ENCODE peak calls at places on chromosomes 6 and 20, in eight cellular contexts. One of them, this sample, is unnamed.

GRCh38 chr20:52104546-52105044 is 87.0 kb downstream of the ZFP64 start:
- DNase-seq in endothelial cell: peak
- DNase-seq in A549: peak
- DNase-seq in neural crest cell: no peak
- DNase-seq in WTC11: peak
- DNase-seq in Calu3: no peak
- DNase-seq in lower leg skin: no peak
- DNase-seq in CD8-positive, alpha-beta T cell: no peak
- DNase-seq in this sample: no peak

GRCh38 chr20:61630816-61631215 is 378.8 kb downstream of the CDH4 start:
- DNase-seq in neural crest cell: no peak
- DNase-seq in endothelial cell: no peak
- DNase-seq in CD8-positive, alpha-beta T cell: no peak
- DNase-seq in A549: no peak
- DNase-seq in lower leg skin: no peak
- DNase-seq in Calu3: no peak
- DNase-seq in WTC11: no peak
- DNase-seq in this sample: no peak

GRCh38 chr20:20085812-20086211 is 33.5 kb downstream of the CFAP61 start:
- DNase-seq in endothelial cell: no peak
- DNase-seq in lower leg skin: peak
- DNase-seq in neural crest cell: no peak
- DNase-seq in Calu3: no peak
- DNase-seq in CD8-positive, alpha-beta T cell: no peak
- DNase-seq in WTC11: no peak
- DNase-seq in A549: no peak
- DNase-seq in this sample: no peak

GRCh38 chr6:88780714-88781389 is 182.6 kb downstream of the RNGTT start:
- DNase-seq in lower leg skin: peak
- DNase-seq in WTC11: peak
- DNase-seq in endothelial cell: peak
- DNase-seq in CD8-positive, alpha-beta T cell: peak
- DNase-seq in neural crest cell: peak
- DNase-seq in A549: peak
- DNase-seq in Calu3: peak
- DNase-seq in this sample: no peak

GRCh38 chr6:91438570-91438969 is 851.7 kb upstream of the MAP3K7 start:
- DNase-seq in CD8-positive, alpha-beta T cell: no peak
- DNase-seq in A549: no peak
- DNase-seq in WTC11: no peak
- DNase-seq in lower leg skin: no peak
- DNase-seq in Calu3: no peak
- DNase-seq in endothelial cell: no peak
- DNase-seq in neural crest cell: no peak
- DNase-seq in this sample: no peak

GRCh38 chr20:40467703-40468411 is 221.2 kb downstream of the MAFB start:
- DNase-seq in WTC11: no peak
- DNase-seq in A549: no peak
- DNase-seq in CD8-positive, alpha-beta T cell: no peak
- DNase-seq in neural crest cell: no peak
- DNase-seq in endothelial cell: no peak
- DNase-seq in Calu3: no peak
- DNase-seq in lower leg skin: no peak
- DNase-seq in this sample: no peak

GRCh38 chr6:89758830-89759229 is 60.8 kb downstream of the MDN1 start:
- DNase-seq in CD8-positive, alpha-beta T cell: no peak
- DNase-seq in WTC11: no peak
- DNase-seq in neural crest cell: no peak
- DNase-seq in endothelial cell: no peak
- DNase-seq in A549: no peak
- DNase-seq in Calu3: no peak
- DNase-seq in lower leg skin: no peak
- DNase-seq in this sample: no peak

GRCh38 chr6:133298801-133299200 is 57.6 kb downstream of the EYA4 start:
- DNase-seq in neural crest cell: no peak
- DNase-seq in CD8-positive, alpha-beta T cell: no peak
- DNase-seq in Calu3: no peak
- DNase-seq in A549: no peak
- DNase-seq in endothelial cell: no peak
- DNase-seq in WTC11: no peak
- DNase-seq in lower leg skin: no peak
- DNase-seq in this sample: no peak

GRCh38 chr6:135254471-135254870 is 73.4 kb downstream of the MYB start:
- DNase-seq in lower leg skin: no peak
- DNase-seq in Calu3: no peak
- DNase-seq in WTC11: no peak
- DNase-seq in endothelial cell: no peak
- DNase-seq in A549: no peak
- DNase-seq in neural crest cell: no peak
- DNase-seq in CD8-positive, alpha-beta T cell: no peak
- DNase-seq in this sample: no peak

GRCh38 chr6:135260612-135261011 is 79.5 kb downstream of the MYB start:
- DNase-seq in lower leg skin: no peak
- DNase-seq in endothelial cell: no peak
- DNase-seq in Calu3: no peak
- DNase-seq in A549: no peak
- DNase-seq in WTC11: no peak
- DNase-seq in neural crest cell: no peak
- DNase-seq in CD8-positive, alpha-beta T cell: no peak
- DNase-seq in this sample: no peak

GRCh38 chr6:135258970-135259369 is 77.9 kb downstream of the MYB start:
- DNase-seq in WTC11: no peak
- DNase-seq in A549: no peak
- DNase-seq in lower leg skin: no peak
- DNase-seq in CD8-positive, alpha-beta T cell: no peak
- DNase-seq in Calu3: peak
- DNase-seq in neural crest cell: no peak
- DNase-seq in endothelial cell: no peak
- DNase-seq in this sample: no peak

GRCh38 chr6:135256866-135257265 is 75.8 kb downstream of the MYB start:
- DNase-seq in CD8-positive, alpha-beta T cell: no peak
- DNase-seq in WTC11: no peak
- DNase-seq in Calu3: no peak
- DNase-seq in neural crest cell: no peak
- DNase-seq in A549: no peak
- DNase-seq in lower leg skin: no peak
- DNase-seq in endothelial cell: no peak
- DNase-seq in this sample: no peak

DNA sequence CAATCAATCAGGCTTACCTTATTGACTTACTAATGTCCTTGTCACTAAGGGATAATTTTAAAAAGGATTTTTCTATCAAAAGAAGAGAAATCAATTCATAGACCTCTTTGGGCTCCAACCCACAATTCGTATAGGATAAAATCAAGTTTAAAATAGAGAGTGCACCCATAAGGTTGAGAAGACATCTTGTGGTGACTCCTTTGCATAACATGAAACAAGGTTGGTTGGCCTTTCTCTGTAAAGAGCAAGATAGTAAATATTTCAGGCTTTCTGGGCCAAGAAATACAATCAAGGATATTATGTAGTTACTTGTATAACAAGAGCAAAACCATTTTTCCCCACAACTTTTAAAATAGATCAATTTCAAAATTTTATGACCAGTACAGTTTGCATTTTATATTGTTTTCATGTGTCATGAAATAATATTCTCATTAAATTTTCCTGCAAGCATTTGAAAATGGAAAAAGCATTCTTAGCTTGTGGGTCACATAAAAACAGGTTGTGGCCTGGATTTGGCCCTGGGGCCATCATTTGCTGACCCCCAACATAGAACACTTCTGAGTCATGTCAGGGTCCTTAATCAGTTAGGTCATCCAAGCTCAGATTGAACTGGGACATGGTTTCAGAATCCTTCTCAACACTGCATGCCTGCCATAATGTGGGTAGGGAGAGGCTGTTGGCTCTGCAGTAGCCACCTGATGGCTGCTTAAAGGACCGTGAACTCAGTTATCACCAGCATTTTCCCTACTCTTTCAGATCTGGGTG is 76.7 kb downstream of the MYB start:
- DNase-seq in neural crest cell: no peak
- DNase-seq in WTC11: no peak
- DNase-seq in lower leg skin: no peak
- DNase-seq in endothelial cell: no peak
- DNase-seq in CD8-positive, alpha-beta T cell: no peak
- DNase-seq in Calu3: no peak
- DNase-seq in A549: no peak
- DNase-seq in this sample: no peak
- TF ChIP-seq CTCF in neural crest cell: no peak
- TF ChIP-seq CTCF in WTC11: no peak
- TF ChIP-seq CTCF in lower leg skin: no peak
- TF ChIP-seq CTCF in endothelial cell: no peak
- TF ChIP-seq CTCF in CD8-positive, alpha-beta T cell: no peak
- TF ChIP-seq CTCF in Calu3: no peak
- TF ChIP-seq CTCF in A549: no peak
- TF ChIP-seq CTCF in this sample: peak

GRCh38 chr6:17846762-17847161 is 140.0 kb upstream of the NUP153 start:
- DNase-seq in WTC11: no peak
- DNase-seq in A549: no peak
- DNase-seq in neural crest cell: no peak
- DNase-seq in CD8-positive, alpha-beta T cell: no peak
- DNase-seq in endothelial cell: no peak
- DNase-seq in Calu3: no peak
- DNase-seq in lower leg skin: no peak
- DNase-seq in this sample: no peak

GRCh38 chr6:17842934-17843821 is 136.5 kb upstream of the NUP153 start:
- DNase-seq in CD8-positive, alpha-beta T cell: no peak
- DNase-seq in WTC11: no peak
- DNase-seq in neural crest cell: no peak
- DNase-seq in lower leg skin: no peak
- DNase-seq in endothelial cell: no peak
- DNase-seq in Calu3: no peak
- DNase-seq in A549: no peak
- DNase-seq in this sample: no peak

GRCh38 chr6:17842014-17842776 is 135.5 kb upstream of the NUP153 start:
- DNase-seq in WTC11: no peak
- DNase-seq in neural crest cell: no peak
- DNase-seq in CD8-positive, alpha-beta T cell: no peak
- DNase-seq in lower leg skin: no peak
- DNase-seq in A549: no peak
- DNase-seq in Calu3: no peak
- DNase-seq in endothelial cell: no peak
- DNase-seq in this sample: no peak

GRCh38 chr6:17847203-17847602 is 140.2 kb downstream of the KIF13A start:
- DNase-seq in A549: no peak
- DNase-seq in CD8-positive, alpha-beta T cell: no peak
- DNase-seq in endothelial cell: no peak
- DNase-seq in neural crest cell: no peak
- DNase-seq in WTC11: no peak
- DNase-seq in Calu3: no peak
- DNase-seq in lower leg skin: no peak
- DNase-seq in this sample: no peak

DNA sequence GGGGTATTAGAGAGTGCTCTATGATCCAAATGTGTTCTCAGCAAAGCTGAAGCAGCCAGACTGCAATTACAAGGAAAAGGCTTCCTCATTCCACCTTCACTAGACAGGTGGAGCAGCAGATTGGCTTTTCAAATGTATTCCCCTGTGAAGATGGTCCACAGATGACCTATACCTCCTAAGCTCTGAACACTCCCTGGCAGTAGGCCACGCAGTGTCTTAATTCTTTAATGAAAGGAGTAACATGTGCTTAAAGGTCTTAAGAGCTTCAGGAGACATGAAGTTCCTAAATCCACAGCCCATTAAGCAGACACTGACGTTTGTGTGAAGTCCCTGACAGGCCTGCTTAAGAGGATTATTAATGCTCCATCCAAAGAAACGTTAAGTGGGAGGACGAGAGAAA is 138.9 kb upstream of the NUP153 start:
- DNase-seq in endothelial cell: no peak
- DNase-seq in WTC11: no peak
- DNase-seq in neural crest cell: no peak
- DNase-seq in Calu3: no peak
- DNase-seq in A549: no peak
- DNase-seq in lower leg skin: no peak
- DNase-seq in CD8-positive, alpha-beta T cell: no peak
- DNase-seq in this sample: no peak
- TF ChIP-seq CTCF in endothelial cell: no peak
- TF ChIP-seq CTCF in WTC11: no peak
- TF ChIP-seq CTCF in neural crest cell: no peak
- TF ChIP-seq CTCF in Calu3: no peak
- TF ChIP-seq CTCF in A549: no peak
- TF ChIP-seq CTCF in lower leg skin: no peak
- TF ChIP-seq CTCF in CD8-positive, alpha-beta T cell: no peak
- TF ChIP-seq CTCF in this sample: no peak

GRCh38 chr20:9501473-9501872 is 12.9 kb upstream of the LAMP5 start:
- DNase-seq in neural crest cell: no peak
- DNase-seq in CD8-positive, alpha-beta T cell: no peak
- DNase-seq in Calu3: no peak
- DNase-seq in endothelial cell: no peak
- DNase-seq in A549: no peak
- DNase-seq in WTC11: no peak
- DNase-seq in lower leg skin: no peak
- DNase-seq in this sample: no peak

GRCh38 chr20:9506964-9507369 is 7.4 kb upstream of the LAMP5 start:
- DNase-seq in Calu3: no peak
- DNase-seq in A549: no peak
- DNase-seq in lower leg skin: no peak
- DNase-seq in CD8-positive, alpha-beta T cell: no peak
- DNase-seq in endothelial cell: no peak
- DNase-seq in WTC11: peak
- DNase-seq in neural crest cell: no peak
- DNase-seq in this sample: no peak

GRCh38 chr20:9500121-9500911 is 14.1 kb upstream of the LAMP5 start:
- DNase-seq in lower leg skin: no peak
- DNase-seq in Calu3: no peak
- DNase-seq in CD8-positive, alpha-beta T cell: no peak
- DNase-seq in endothelial cell: no peak
- DNase-seq in WTC11: no peak
- DNase-seq in neural crest cell: no peak
- DNase-seq in A549: no peak
- DNase-seq in this sample: no peak

GRCh38 chr20:9506337-9506821 is 8.0 kb upstream of the LAMP5 start:
- DNase-seq in CD8-positive, alpha-beta T cell: no peak
- DNase-seq in lower leg skin: no peak
- DNase-seq in WTC11: peak
- DNase-seq in Calu3: no peak
- DNase-seq in endothelial cell: no peak
- DNase-seq in A549: no peak
- DNase-seq in neural crest cell: no peak
- DNase-seq in this sample: no peak

DNA sequence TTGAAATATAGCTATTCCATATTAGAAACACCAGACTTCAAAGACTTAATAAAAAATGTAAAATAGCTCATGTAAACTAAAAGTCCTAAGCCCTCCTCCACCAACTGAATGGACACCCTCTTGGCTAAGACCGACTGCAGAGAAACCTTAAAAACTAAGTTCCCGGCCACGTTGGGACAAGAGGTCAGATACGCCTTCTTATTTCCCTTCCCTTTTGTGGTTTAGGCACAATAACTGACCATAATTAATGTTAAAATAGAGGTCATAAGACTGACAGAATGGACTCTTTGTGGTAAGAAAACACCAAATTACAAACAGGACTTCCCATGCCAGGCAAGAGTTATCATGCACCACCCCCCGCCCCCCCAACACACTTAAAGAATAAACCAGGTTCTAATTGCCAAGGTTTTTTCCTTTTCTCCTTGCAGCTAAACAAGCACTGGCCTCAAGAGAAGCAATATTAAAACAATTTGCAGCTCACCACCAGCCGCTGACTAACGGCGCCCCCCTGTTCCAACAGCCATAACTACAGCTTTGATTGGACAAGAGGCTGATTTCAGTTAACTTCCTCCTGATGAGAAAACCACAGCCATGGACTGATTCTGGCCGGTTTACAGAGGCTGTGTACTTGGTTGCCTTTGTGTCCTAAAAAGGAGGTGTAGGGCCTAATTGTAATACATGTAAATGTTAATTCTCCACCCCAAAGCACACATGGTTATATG is 10.7 kb upstream of the LAMP5 start:
- DNase-seq in lower leg skin: no peak
- DNase-seq in neural crest cell: no peak
- DNase-seq in CD8-positive, alpha-beta T cell: no peak
- DNase-seq in endothelial cell: no peak
- DNase-seq in A549: peak
- DNase-seq in Calu3: no peak
- DNase-seq in WTC11: peak
- DNase-seq in this sample: no peak
- TF ChIP-seq CTCF in lower leg skin: no peak
- TF ChIP-seq CTCF in neural crest cell: no peak
- TF ChIP-seq CTCF in CD8-positive, alpha-beta T cell: no peak
- TF ChIP-seq CTCF in endothelial cell: no peak
- TF ChIP-seq CTCF in A549: no peak
- TF ChIP-seq CTCF in Calu3: no peak
- TF ChIP-seq CTCF in WTC11: no peak
- TF ChIP-seq CTCF in this sample: no peak

GRCh38 chr6:129390900-129391299 is 319.1 kb downstream of the ARHGAP18 start:
- DNase-seq in endothelial cell: no peak
- DNase-seq in CD8-positive, alpha-beta T cell: no peak
- DNase-seq in neural crest cell: no peak
- DNase-seq in lower leg skin: no peak
- DNase-seq in A549: no peak
- DNase-seq in WTC11: no peak
- DNase-seq in Calu3: no peak
- DNase-seq in this sample: no peak

GRCh38 chr6:129381885-129382284 is 328.1 kb downstream of the ARHGAP18 start:
- DNase-seq in WTC11: no peak
- DNase-seq in Calu3: no peak
- DNase-seq in CD8-positive, alpha-beta T cell: no peak
- DNase-seq in lower leg skin: no peak
- DNase-seq in endothelial cell: no peak
- DNase-seq in A549: no peak
- DNase-seq in neural crest cell: no peak
- DNase-seq in this sample: no peak

GRCh38 chr6:129385117-129385516 is 324.9 kb downstream of the ARHGAP18 start:
- DNase-seq in endothelial cell: no peak
- DNase-seq in neural crest cell: no peak
- DNase-seq in Calu3: no peak
- DNase-seq in A549: no peak
- DNase-seq in lower leg skin: no peak
- DNase-seq in CD8-positive, alpha-beta T cell: no peak
- DNase-seq in WTC11: no peak
- DNase-seq in this sample: no peak
- TF ChIP-seq CTCF in endothelial cell: no peak
- TF ChIP-seq CTCF in neural crest cell: no peak
- TF ChIP-seq CTCF in Calu3: no peak
- TF ChIP-seq CTCF in A549: no peak
- TF ChIP-seq CTCF in lower leg skin: no peak
- TF ChIP-seq CTCF in CD8-positive, alpha-beta T cell: no peak
- TF ChIP-seq CTCF in WTC11: no peak
- TF ChIP-seq CTCF in this sample: no peak

This sample was measured in GM13977.